ENCODE peak calls at places on chromosome 18, in ten cellular contexts. One of them, this sample, is unnamed.

GRCh38 chr18:48915621-48916425 is 34.9 kb downstream of the SMAD7 start:
- DNase-seq in GM23338: no peak
- DNase-seq in uterus: no peak
- DNase-seq in HCT116: no peak
- DNase-seq in choroid plexus epithelial cell: no peak
- DNase-seq in astrocyte: peak; percentile 56
- DNase-seq in endothelial cell of umbilical vein: no peak
- DNase-seq in CD8-positive, alpha-beta T cell: no peak
- DNase-seq in bronchial epithelial cell: no peak
- DNase-seq in WERI-Rb-1: no peak
- DNase-seq in this sample: no peak

GRCh38 chr18:39480494-39481245 is 1915.1 kb upstream of the CELF4 start:
- DNase-seq in choroid plexus epithelial cell: peak; percentile 13
- DNase-seq in WERI-Rb-1: no peak
- DNase-seq in endothelial cell of umbilical vein: peak; percentile 19
- DNase-seq in bronchial epithelial cell: peak; percentile 59
- DNase-seq in GM23338: no peak
- DNase-seq in astrocyte: no peak
- DNase-seq in HCT116: no peak
- DNase-seq in uterus: no peak
- DNase-seq in CD8-positive, alpha-beta T cell: no peak
- DNase-seq in this sample: peak; percentile 3

GRCh38 chr18:54690198-54690597 is 99.2 kb downstream of the DYNAP start:
- DNase-seq in WERI-Rb-1: no peak
- DNase-seq in GM23338: no peak
- DNase-seq in HCT116: no peak
- DNase-seq in endothelial cell of umbilical vein: peak; percentile 55
- DNase-seq in CD8-positive, alpha-beta T cell: no peak
- DNase-seq in uterus: no peak
- DNase-seq in choroid plexus epithelial cell: peak; percentile 19
- DNase-seq in bronchial epithelial cell: peak; percentile 34
- DNase-seq in astrocyte: peak; percentile 57
- DNase-seq in this sample: peak; percentile 33

GRCh38 chr18:10346786-10347415 is 107.5 kb upstream of the APCDD1 start:
- DNase-seq in endothelial cell of umbilical vein: no peak
- DNase-seq in astrocyte: no peak
- DNase-seq in GM23338: no peak
- DNase-seq in uterus: no peak
- DNase-seq in bronchial epithelial cell: no peak
- DNase-seq in choroid plexus epithelial cell: no peak
- DNase-seq in HCT116: no peak
- DNase-seq in CD8-positive, alpha-beta T cell: no peak
- DNase-seq in WERI-Rb-1: no peak
- DNase-seq in this sample: no peak

GRCh38 chr18:6719914-6720692 is 9.4 kb upstream of the ARHGAP28 start:
- DNase-seq in astrocyte: no peak
- DNase-seq in CD8-positive, alpha-beta T cell: no peak
- DNase-seq in WERI-Rb-1: no peak
- DNase-seq in uterus: no peak
- DNase-seq in GM23338: no peak
- DNase-seq in bronchial epithelial cell: no peak
- DNase-seq in HCT116: no peak
- DNase-seq in choroid plexus epithelial cell: no peak
- DNase-seq in endothelial cell of umbilical vein: no peak
- DNase-seq in this sample: no peak

GRCh38 chr18:13375302-13376255 is 157.0 kb downstream of the LDLRAD4 start:
- DNase-seq in endothelial cell of umbilical vein: peak; percentile 97
- DNase-seq in WERI-Rb-1: no peak
- DNase-seq in uterus: peak; percentile 82
- DNase-seq in CD8-positive, alpha-beta T cell: peak; percentile 70
- DNase-seq in astrocyte: peak; percentile 92
- DNase-seq in bronchial epithelial cell: peak; percentile 56
- DNase-seq in GM23338: no peak
- DNase-seq in HCT116: peak; percentile 48
- DNase-seq in choroid plexus epithelial cell: peak; percentile 96
- DNase-seq in this sample: peak; percentile 87

GRCh38 chr18:48950536-48951447 is at the start of gene SMAD7:
- DNase-seq in HCT116: no peak
- DNase-seq in choroid plexus epithelial cell: peak; percentile 52
- DNase-seq in uterus: no peak
- DNase-seq in CD8-positive, alpha-beta T cell: no peak
- DNase-seq in GM23338: no peak
- DNase-seq in WERI-Rb-1: no peak
- DNase-seq in endothelial cell of umbilical vein: peak; percentile 45
- DNase-seq in astrocyte: no peak
- DNase-seq in bronchial epithelial cell: no peak
- DNase-seq in this sample: peak; percentile 41

GRCh38 chr18:32470136-32470712 is 458 bp downstream of the GAREM1 start:
- DNase-seq in uterus: peak; percentile 35
- DNase-seq in astrocyte: peak; percentile 22
- DNase-seq in bronchial epithelial cell: no peak
- DNase-seq in HCT116: no peak
- DNase-seq in endothelial cell of umbilical vein: peak; percentile 42
- DNase-seq in WERI-Rb-1: peak; percentile 17
- DNase-seq in choroid plexus epithelial cell: peak; percentile 42
- DNase-seq in CD8-positive, alpha-beta T cell: no peak
- DNase-seq in GM23338: peak; percentile 38
- DNase-seq in this sample: peak; percentile 39

GRCh38 chr18:9043581-9043980 is 58.9 kb upstream of the NDUFV2 start:
- DNase-seq in HCT116: no peak
- DNase-seq in endothelial cell of umbilical vein: no peak
- DNase-seq in astrocyte: no peak
- DNase-seq in choroid plexus epithelial cell: no peak
- DNase-seq in bronchial epithelial cell: no peak
- DNase-seq in CD8-positive, alpha-beta T cell: no peak
- DNase-seq in uterus: no peak
- DNase-seq in GM23338: no peak
- DNase-seq in WERI-Rb-1: no peak
- DNase-seq in this sample: no peak

GRCh38 chr18:33844232-33844631 is 266.2 kb downstream of the ASXL3 start:
- DNase-seq in astrocyte: no peak
- DNase-seq in GM23338: no peak
- DNase-seq in uterus: no peak
- DNase-seq in bronchial epithelial cell: no peak
- DNase-seq in choroid plexus epithelial cell: no peak
- DNase-seq in endothelial cell of umbilical vein: no peak
- DNase-seq in WERI-Rb-1: no peak
- DNase-seq in CD8-positive, alpha-beta T cell: no peak
- DNase-seq in HCT116: no peak
- DNase-seq in this sample: no peak

GRCh38 chr18:26574958-26575864 is 26.9 kb upstream of the KCTD1 start:
- DNase-seq in GM23338: peak; percentile 83
- DNase-seq in bronchial epithelial cell: peak; percentile 74
- DNase-seq in uterus: peak; percentile 20
- DNase-seq in choroid plexus epithelial cell: peak; percentile 60
- DNase-seq in WERI-Rb-1: no peak
- DNase-seq in HCT116: no peak
- DNase-seq in astrocyte: peak; percentile 71
- DNase-seq in endothelial cell of umbilical vein: peak; percentile 34
- DNase-seq in CD8-positive, alpha-beta T cell: no peak
- DNase-seq in this sample: peak; percentile 52

GRCh38 chr18:68837665-68838390 is 39.9 kb downstream of the CCDC102B start:
- DNase-seq in uterus: no peak
- DNase-seq in bronchial epithelial cell: no peak
- DNase-seq in WERI-Rb-1: no peak
- DNase-seq in CD8-positive, alpha-beta T cell: no peak
- DNase-seq in HCT116: no peak
- DNase-seq in GM23338: no peak
- DNase-seq in choroid plexus epithelial cell: peak; percentile 24
- DNase-seq in astrocyte: peak; percentile 29
- DNase-seq in endothelial cell of umbilical vein: no peak
- DNase-seq in this sample: no peak

GRCh38 chr18:961644-962355 is 57.1 kb downstream of the ADCYAP1 start:
- DNase-seq in choroid plexus epithelial cell: peak; percentile 68
- DNase-seq in GM23338: peak; percentile 75
- DNase-seq in CD8-positive, alpha-beta T cell: peak; percentile 47
- DNase-seq in astrocyte: no peak
- DNase-seq in WERI-Rb-1: peak; percentile 21
- DNase-seq in endothelial cell of umbilical vein: peak; percentile 77
- DNase-seq in bronchial epithelial cell: peak; percentile 27
- DNase-seq in HCT116: peak; percentile 32
- DNase-seq in uterus: peak; percentile 40
- DNase-seq in this sample: peak; percentile 74

GRCh38 chr18:73235491-73235890 is 367.7 kb upstream of the NETO1 start:
- DNase-seq in endothelial cell of umbilical vein: no peak
- DNase-seq in WERI-Rb-1: no peak
- DNase-seq in bronchial epithelial cell: peak; percentile 97
- DNase-seq in GM23338: no peak
- DNase-seq in uterus: no peak
- DNase-seq in CD8-positive, alpha-beta T cell: no peak
- DNase-seq in astrocyte: peak; percentile 97
- DNase-seq in choroid plexus epithelial cell: peak; percentile 89
- DNase-seq in HCT116: no peak
- DNase-seq in this sample: peak; percentile 36

GRCh38 chr18:44601447-44601846 is 79.2 kb upstream of the SETBP1 start:
- DNase-seq in endothelial cell of umbilical vein: peak; percentile 36
- DNase-seq in choroid plexus epithelial cell: peak; percentile 72
- DNase-seq in WERI-Rb-1: no peak
- DNase-seq in bronchial epithelial cell: peak; percentile 68
- DNase-seq in GM23338: no peak
- DNase-seq in astrocyte: peak; percentile 79
- DNase-seq in HCT116: no peak
- DNase-seq in uterus: no peak
- DNase-seq in CD8-positive, alpha-beta T cell: no peak
- DNase-seq in this sample: peak; percentile 55

GRCh38 chr18:62187543-62188378 is 706 bp downstream of the RELCH start:
- DNase-seq in choroid plexus epithelial cell: peak; percentile 50
- DNase-seq in WERI-Rb-1: peak; percentile 51
- DNase-seq in HCT116: no peak
- DNase-seq in endothelial cell of umbilical vein: peak; percentile 36
- DNase-seq in GM23338: peak; percentile 68
- DNase-seq in bronchial epithelial cell: peak; percentile 33
- DNase-seq in uterus: peak; percentile 17
- DNase-seq in astrocyte: peak; percentile 6
- DNase-seq in CD8-positive, alpha-beta T cell: peak; percentile 22
- DNase-seq in this sample: no peak

GRCh38 chr18:44915213-44915612 is 234.5 kb downstream of the SETBP1 start:
- DNase-seq in GM23338: no peak
- DNase-seq in endothelial cell of umbilical vein: no peak
- DNase-seq in HCT116: no peak
- DNase-seq in choroid plexus epithelial cell: no peak
- DNase-seq in uterus: no peak
- DNase-seq in CD8-positive, alpha-beta T cell: no peak
- DNase-seq in astrocyte: no peak
- DNase-seq in WERI-Rb-1: no peak
- DNase-seq in bronchial epithelial cell: peak; percentile 28
- DNase-seq in this sample: no peak

GRCh38 chr18:8319798-8320477 is 289.3 kb upstream of the RAB12 start:
- DNase-seq in bronchial epithelial cell: no peak
- DNase-seq in WERI-Rb-1: no peak
- DNase-seq in GM23338: no peak
- DNase-seq in astrocyte: peak; percentile 25
- DNase-seq in CD8-positive, alpha-beta T cell: no peak
- DNase-seq in HCT116: no peak
- DNase-seq in uterus: no peak
- DNase-seq in endothelial cell of umbilical vein: no peak
- DNase-seq in choroid plexus epithelial cell: no peak
- DNase-seq in this sample: no peak

GRCh38 chr18:23283933-23284430 is 148.7 kb downstream of the CABLES1 start:
- DNase-seq in HCT116: peak; percentile 65
- DNase-seq in WERI-Rb-1: no peak
- DNase-seq in choroid plexus epithelial cell: peak; percentile 60
- DNase-seq in GM23338: peak; percentile 97
- DNase-seq in astrocyte: peak; percentile 69
- DNase-seq in CD8-positive, alpha-beta T cell: no peak
- DNase-seq in endothelial cell of umbilical vein: peak; percentile 52
- DNase-seq in bronchial epithelial cell: peak; percentile 87
- DNase-seq in uterus: no peak
- DNase-seq in this sample: peak; percentile 33

GRCh38 chr18:75173125-75173432 is 35.9 kb downstream of the PTGR3 start:
- DNase-seq in HCT116: no peak
- DNase-seq in bronchial epithelial cell: no peak
- DNase-seq in endothelial cell of umbilical vein: no peak
- DNase-seq in uterus: no peak
- DNase-seq in astrocyte: no peak
- DNase-seq in CD8-positive, alpha-beta T cell: no peak
- DNase-seq in WERI-Rb-1: no peak
- DNase-seq in choroid plexus epithelial cell: peak; percentile 33
- DNase-seq in GM23338: peak; percentile 35
- DNase-seq in this sample: peak; percentile 10
- TF ChIP-seq CTCF in HCT116: peak; percentile 18
- TF ChIP-seq CTCF in bronchial epithelial cell: no peak
- TF ChIP-seq CTCF in endothelial cell of umbilical vein: no peak
- TF ChIP-seq CTCF in uterus: no peak
- TF ChIP-seq CTCF in astrocyte: no peak
- TF ChIP-seq CTCF in CD8-positive, alpha-beta T cell: no peak
- TF ChIP-seq CTCF in WERI-Rb-1: peak; percentile 23
- TF ChIP-seq CTCF in choroid plexus epithelial cell: peak; percentile 34
- TF ChIP-seq CTCF in GM23338: no peak
- TF ChIP-seq CTCF in this sample: no peak

GRCh38 chr18:79402977-79403722 is 7.4 kb downstream of the NFATC1 start:
- DNase-seq in uterus: peak; percentile 64
- DNase-seq in bronchial epithelial cell: no peak
- DNase-seq in choroid plexus epithelial cell: no peak
- DNase-seq in WERI-Rb-1: no peak
- DNase-seq in GM23338: no peak
- DNase-seq in CD8-positive, alpha-beta T cell: no peak
- DNase-seq in endothelial cell of umbilical vein: peak; percentile 75
- DNase-seq in astrocyte: no peak
- DNase-seq in HCT116: no peak
- DNase-seq in this sample: peak; percentile 47
- H3K4me3 ChIP-seq in uterus: no peak overlapping the region
- H3K4me3 ChIP-seq in bronchial epithelial cell: no peak overlapping the region
- H3K4me3 ChIP-seq in choroid plexus epithelial cell: no peak overlapping the region
- H3K4me3 ChIP-seq in WERI-Rb-1: no peak overlapping the region
- H3K4me3 ChIP-seq in GM23338: no peak overlapping the region
- H3K4me3 ChIP-seq in CD8-positive, alpha-beta T cell: peak overlapping the region; percentile 28
- H3K4me3 ChIP-seq in endothelial cell of umbilical vein: no peak overlapping the region
- H3K4me3 ChIP-seq in astrocyte: no peak overlapping the region
- H3K4me3 ChIP-seq in HCT116: no peak overlapping the region
- H3K4me3 ChIP-seq in this sample: no peak overlapping the region

GRCh38 chr18:3455090-3455640 is 5.2 kb downstream of the TGIF1 start:
- DNase-seq in WERI-Rb-1: no peak
- DNase-seq in endothelial cell of umbilical vein: no peak
- DNase-seq in uterus: no peak
- DNase-seq in CD8-positive, alpha-beta T cell: no peak
- DNase-seq in GM23338: peak; percentile 64
- DNase-seq in choroid plexus epithelial cell: no peak
- DNase-seq in astrocyte: no peak
- DNase-seq in HCT116: no peak
- DNase-seq in bronchial epithelial cell: no peak
- DNase-seq in this sample: no peak
- TF ChIP-seq CTCF in WERI-Rb-1: no peak
- TF ChIP-seq CTCF in endothelial cell of umbilical vein: no peak
- TF ChIP-seq CTCF in uterus: no peak
- TF ChIP-seq CTCF in CD8-positive, alpha-beta T cell: peak; percentile 42
- TF ChIP-seq CTCF in GM23338: no peak
- TF ChIP-seq CTCF in choroid plexus epithelial cell: no peak
- TF ChIP-seq CTCF in astrocyte: no peak
- TF ChIP-seq CTCF in HCT116: no peak
- TF ChIP-seq CTCF in bronchial epithelial cell: no peak
- TF ChIP-seq CTCF in this sample: no peak

DNA sequence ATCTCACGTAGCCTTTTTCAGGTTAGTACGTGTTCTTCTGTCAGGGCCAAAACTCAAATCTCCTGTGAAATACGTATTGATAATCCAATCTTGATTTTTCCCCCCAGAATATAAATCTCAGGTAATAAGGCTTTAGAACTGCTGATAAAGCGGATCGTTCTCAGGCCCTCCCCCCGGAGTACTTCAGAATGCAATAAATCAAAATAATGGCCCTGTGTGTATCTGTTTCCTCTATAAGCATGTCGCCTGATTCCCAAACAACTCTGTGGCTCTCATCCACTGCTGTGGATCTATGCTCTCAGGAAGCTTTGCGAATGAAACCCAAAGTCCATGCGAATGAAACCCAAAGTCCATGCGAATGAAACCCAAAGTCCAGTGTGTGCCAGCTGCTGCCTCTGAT is 49.4 kb downstream of the IMPA2 start:
- DNase-seq in uterus: no peak
- DNase-seq in endothelial cell of umbilical vein: no peak
- DNase-seq in GM23338: no peak
- DNase-seq in CD8-positive, alpha-beta T cell: no peak
- DNase-seq in WERI-Rb-1: no peak
- DNase-seq in HCT116: no peak
- DNase-seq in choroid plexus epithelial cell: no peak
- DNase-seq in astrocyte: no peak
- DNase-seq in bronchial epithelial cell: no peak
- DNase-seq in this sample: no peak
- H3K4me3 ChIP-seq in uterus: no peak overlapping the region
- H3K4me3 ChIP-seq in endothelial cell of umbilical vein: no peak overlapping the region
- H3K4me3 ChIP-seq in GM23338: no peak overlapping the region
- H3K4me3 ChIP-seq in CD8-positive, alpha-beta T cell: no peak overlapping the region
- H3K4me3 ChIP-seq in WERI-Rb-1: no peak overlapping the region
- H3K4me3 ChIP-seq in HCT116: no peak overlapping the region
- H3K4me3 ChIP-seq in choroid plexus epithelial cell: no peak overlapping the region
- H3K4me3 ChIP-seq in astrocyte: no peak overlapping the region
- H3K4me3 ChIP-seq in bronchial epithelial cell: no peak overlapping the region
- H3K4me3 ChIP-seq in this sample: no peak overlapping the region